ENCODE peak calls at places on chromosomes 2 and 18, in four cellular contexts. H is stimulated activated CD8-positive, alpha-beta memory T cell treated with anti-CD3 and anti-CD28 coated beads, Interleukin-12 subunit alpha, Interleukin-12 subunit beta, amount 100 ng/mL, for 1 hour; Z is activated naive CD8-positive, alpha-beta T cell treated with anti-CD3 and anti-CD28 coated beads for 36 hours; U is stimulated activated CD4-positive, alpha-beta T cell treated with anti-CD3 and anti-CD28 coated beads, Interleukin-4, amount 100 ng/mL, for 48 hours. R is an unnamed sample.

GRCh38 chr2:224114428-224114827 is 75.3 kb upstream of the SERPINE2 start:
- DNase-seq in Z (no peak), U (no peak), H (no peak), R (no peak)

GRCh38 chr2:221641181-221641871 is 69.2 kb upstream of the EPHA4 start:
- DNase-seq in U (no peak), Z (no peak), H (no peak), R (no peak)

GRCh38 chr2:216626168-216626874 is 6.9 kb upstream of the IGFBP2 start:
- DNase-seq in Z (no peak), H (no peak), U (no peak), R (no peak)

GRCh38 chr18:49988733-49989132 is 175.4 kb upstream of the ACAA2 start:
- DNase-seq in U (no peak), H (no peak), Z (no peak), R (no peak)

GRCh38 chr2:86038291-86039081 is 67.2 kb downstream of the POLR1A start:
- DNase-seq in U (peak; percentile 51), H (peak; percentile 47), Z (peak; percentile 74), R (peak; percentile 98)

GRCh38 chr18:59651071-59651470 is 46.2 kb downstream of the CCBE1 start:
- DNase-seq in Z (no peak), H (no peak), U (no peak), R (no peak)

GRCh38 chr2:101200714-101201113 is 49.5 kb upstream of the TBC1D8 start:
- DNase-seq in U (no peak), H (no peak), Z (no peak), R (no peak)

GRCh38 chr18:63869374-63869773 is 18.1 kb upstream of the SERPINB2 start:
- DNase-seq in H (no peak), U (no peak), Z (no peak), R (no peak)

GRCh38 chr18:8800445-8800844 is 95.1 kb downstream of the MTCL1 start:
- DNase-seq in Z (no peak), U (no peak), H (no peak), R (no peak)

GRCh38 chr2:114027437-114027836 is 137.5 kb downstream of the ACTR3 start:
- DNase-seq in H (no peak), U (no peak), Z (no peak), R (no peak)

GRCh38 chr2:113081458-113082210 is 13.9 kb downstream of the IL1F10 start:
- DNase-seq in H (no peak), Z (no peak), U (no peak), R (no peak)

GRCh38 chr2:172783091-172783898 is 47.6 kb downstream of the RAPGEF4 start:
- DNase-seq in Z (no peak), U (no peak), H (no peak), R (no peak)

R was measured in CMK.